ENCODE peak calls at places on chromosomes 6 and 20, in ten cellular contexts. P is lung, V is ovary, S is tibial nerve, Z is right cardiac atrium, I is fibroblast of lung, F is cardiac muscle cell, R is colonic mucosa, O is prostate gland, U is pancreas. K is an unnamed sample.
A peak's percentile ranks its signal among the peaks of the same experiment; 100 is the strongest.

GRCh38 chr20:63765082-63765873 is 25.7 kb downstream of the SLC2A4RG start:
- DNase-seq in R (no peak), P (no peak), F (no peak), V (no peak), S (no peak), O (no peak), U (no peak), Z (no peak), I (no peak), K (no peak)

GRCh38 chr20:63957004-63957689 is 931 bp upstream of the UCKL1 start:
- DNase-seq in R (peak; percentile 86), U (peak; percentile 72), S (no peak), I (peak; percentile 65), O (peak; percentile 57), Z (peak; percentile 80), F (peak; percentile 64), P (peak; percentile 64), V (peak; percentile 67), K (peak; percentile 69)

GRCh38 chr6:55399331-55399730 is 72.1 kb downstream of the GFRAL start:
- DNase-seq in F (no peak), O (no peak), Z (no peak), R (no peak), I (no peak), U (no peak), P (no peak), S (no peak), V (no peak), K (no peak)

GRCh38 chr6:168274046-168274952 is 45.3 kb downstream of the DACT2 start:
- DNase-seq in V (no peak), U (peak; percentile 62), S (no peak), F (no peak), I (no peak), R (peak; percentile 76), Z (no peak), P (peak; percentile 44), O (no peak), K (no peak)

GRCh38 chr20:63005862-63006564 is 751 bp downstream of the BHLHE23 start:
- DNase-seq in O (no peak), U (no peak), P (no peak), R (no peak), I (peak; percentile 24), V (no peak), Z (no peak), F (peak; percentile 23), S (no peak), K (no peak)

GRCh38 chr6:128139519-128139918 is 238.7 kb upstream of the THEMIS start:
- DNase-seq in S (no peak), F (no peak), V (no peak), R (no peak), Z (no peak), P (no peak), U (no peak), I (peak; percentile 72), O (no peak), K (no peak)

GRCh38 chr6:77447254-77447653 is 16.0 kb downstream of the HTR1B start:
- DNase-seq in I (peak; percentile 74), R (no peak), S (no peak), Z (no peak), V (no peak), F (no peak), U (no peak), O (no peak), P (no peak), K (no peak)

GRCh38 chr6:19415605-19416326 is 421.4 kb upstream of the ID4 start:
- DNase-seq in V (no peak), Z (no peak), U (no peak), R (no peak), O (no peak), S (no peak), F (no peak), P (no peak), I (peak; percentile 86), K (no peak)

GRCh38 chr20:23349338-23350006 is 1.1 kb upstream of the NXT1 start:
- DNase-seq in I (no peak), P (peak; percentile 33), V (no peak), U (no peak), R (peak; percentile 32), Z (no peak), O (no peak), S (no peak), F (peak; percentile 42), K (no peak)

GRCh38 chr6:131602913-131603312 is 25.1 kb downstream of the MED23 start:
- DNase-seq in Z (no peak), V (no peak), O (no peak), U (no peak), P (no peak), S (no peak), R (no peak), I (peak; percentile 92), F (no peak), K (no peak)

DNA sequence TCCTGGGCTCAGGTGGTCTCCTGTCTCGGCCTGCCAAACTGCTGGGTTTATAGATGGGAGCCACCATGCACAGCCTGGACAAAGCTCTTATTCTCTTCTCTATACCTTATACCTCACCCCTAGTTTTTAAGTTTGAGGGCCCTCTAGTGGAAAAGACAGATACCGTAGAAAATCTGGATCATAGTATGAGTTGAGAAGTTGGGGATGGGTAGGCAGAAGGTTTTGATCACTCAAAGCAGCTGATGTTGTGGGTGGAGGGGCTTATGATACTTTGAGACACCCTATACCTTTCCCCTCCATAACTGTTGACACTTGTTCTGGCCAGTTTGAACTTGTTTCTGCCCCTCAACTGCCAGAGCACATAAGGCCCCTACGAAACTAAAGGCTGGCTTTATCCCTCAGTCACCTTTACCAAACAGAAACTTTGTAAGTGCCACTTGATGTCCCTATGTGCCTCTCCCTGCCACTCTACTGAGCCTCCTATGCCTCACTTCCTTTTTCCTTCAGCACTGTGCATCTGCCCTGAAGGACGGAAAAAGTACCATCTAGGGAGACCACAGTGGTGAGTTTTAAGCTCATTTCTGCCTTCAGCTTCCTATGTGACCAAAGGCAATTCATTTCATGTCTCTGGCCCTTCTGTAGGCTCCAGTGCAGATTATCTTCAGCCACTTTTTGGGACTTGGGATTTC is 28.6 kb downstream of the RALY start:
- DNase-seq in F (peak; percentile 34), O (no peak), R (no peak), I (no peak), Z (no peak), V (no peak), U (no peak), S (no peak), P (no peak), K (no peak)
- H3K4me1 ChIP-seq in F (peaks cover 25% of the 10 kb centered on the region), O (no peaks in the 10 kb centered on the region), R (peaks cover 20% of the 10 kb centered on the region), I (peaks cover 8% of the 10 kb centered on the region), Z (peaks cover 39% of the 10 kb centered on the region), V (peaks cover 23% of the 10 kb centered on the region), U (peaks cover 20% of the 10 kb centered on the region), S (no peaks in the 10 kb centered on the region), P (peaks cover 43% of the 10 kb centered on the region), K (peaks cover 43% of the 10 kb centered on the region)

DNA sequence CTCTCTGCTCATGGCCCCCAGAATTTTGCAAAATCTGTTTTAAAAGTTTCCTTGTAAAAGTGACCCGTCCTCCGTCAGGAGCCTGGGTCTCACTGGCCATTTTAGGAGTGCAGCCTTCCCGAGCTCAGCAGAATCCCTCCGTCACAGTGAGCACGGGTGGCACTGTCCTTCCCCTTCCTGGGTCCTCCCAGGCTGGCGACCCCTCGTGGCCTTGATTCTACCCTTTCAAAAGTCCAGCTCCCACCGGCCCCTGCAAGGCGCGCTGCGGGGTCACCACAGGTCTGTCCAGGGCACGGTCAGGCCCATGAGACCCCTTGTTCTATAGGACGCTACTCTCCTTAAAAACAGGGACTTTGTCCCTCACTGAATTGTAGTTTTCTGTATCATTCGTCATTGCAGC is 112.7 kb downstream of the PSMB1 start:
- DNase-seq in Z (no peak), V (no peak), S (no peak), I (no peak), O (no peak), R (no peak), U (no peak), F (no peak), P (no peak), K (no peak)
- H3K27me3 ChIP-seq in Z (no peaks in the 10 kb centered on the region), V (no peaks in the 10 kb centered on the region), S (no peaks in the 10 kb centered on the region), I (no peaks in the 10 kb centered on the region), O (no peaks in the 10 kb centered on the region), R (no peaks in the 10 kb centered on the region), U (no peaks in the 10 kb centered on the region), F (no peaks in the 10 kb centered on the region), P (no peaks in the 10 kb centered on the region), K (no peaks in the 10 kb centered on the region)

GRCh38 chr20:17558154-17558940 is 11.5 kb upstream of the DSTN start:
- DNase-seq in I (peak; percentile 95), S (no peak), V (peak; percentile 39), F (no peak), Z (peak; percentile 61), U (peak; percentile 37), O (peak; percentile 32), P (peak; percentile 73), R (peak; percentile 34), K (no peak)
- H3K4me3 ChIP-seq in I (peak overlapping the region; percentile 41), S (no peak overlapping the region), V (peak overlapping the region; percentile 8), F (no peak overlapping the region), Z (no peak overlapping the region), U (no peak overlapping the region), O (no peak overlapping the region), P (no peak overlapping the region), R (no peak overlapping the region), K (no peak overlapping the region)

GRCh38 chr6:111771084-111771411 is 102.2 kb downstream of the FYN start:
- DNase-seq in I (no peak), R (no peak), S (no peak), O (no peak), F (no peak), V (no peak), P (no peak), U (no peak), Z (no peak), K (no peak)
- H3K4me1 ChIP-seq in I (peaks cover under 1% of the 10 kb centered on the region), R (no peaks in the 10 kb centered on the region), S (no peaks in the 10 kb centered on the region), O (no peaks in the 10 kb centered on the region), F (peaks cover 4% of the 10 kb centered on the region), V (peaks cover 11% of the 10 kb centered on the region), P (peaks cover 6% of the 10 kb centered on the region), U (no peaks in the 10 kb centered on the region), Z (peaks cover 14% of the 10 kb centered on the region), K (peaks cover 60% of the 10 kb centered on the region)

GRCh38 chr20:59232618-59233017 is 67.8 kb upstream of the EDN3 start:
- DNase-seq in P (no peak), V (no peak), F (no peak), U (no peak), R (no peak), O (no peak), S (no peak), Z (no peak), I (no peak), K (no peak)
- H3K27me3 ChIP-seq in P (no peaks in the 10 kb centered on the region), V (no peaks in the 10 kb centered on the region), F (no peaks in the 10 kb centered on the region), U (no peaks in the 10 kb centered on the region), R (no peaks in the 10 kb centered on the region), O (no peaks in the 10 kb centered on the region), S (peaks cover 21% of the 10 kb centered on the region), Z (no peaks in the 10 kb centered on the region), I (no peaks in the 10 kb centered on the region), K (no peaks in the 10 kb centered on the region)

GRCh38 chr20:50848341-50848808 is 53.5 kb downstream of the BCAS4 start:
- DNase-seq in O (peak; percentile 36), Z (no peak), P (peak; percentile 43), S (no peak), V (peak; percentile 52), F (no peak), I (no peak), R (no peak), U (peak; percentile 67), K (no peak)
- H3K4me3 ChIP-seq in O (no peak overlapping the region), Z (peak overlapping the region; percentile 2), P (no peak overlapping the region), S (no peak overlapping the region), V (no peak overlapping the region), F (no peak overlapping the region), I (no peak overlapping the region), R (no peak overlapping the region), U (no peak overlapping the region), K (peak overlapping the region; percentile 25)

GRCh38 chr6:21213492-21213891 is 380.1 kb upstream of the SOX4 start:
- DNase-seq in R (no peak), O (no peak), Z (no peak), U (no peak), P (no peak), S (no peak), I (peak; percentile 25), F (no peak), V (no peak), K (no peak)
- H3K4me1 ChIP-seq in R (no peaks in the 10 kb centered on the region), O (no peaks in the 10 kb centered on the region), Z (no peaks in the 10 kb centered on the region), U (no peaks in the 10 kb centered on the region), P (no peaks in the 10 kb centered on the region), S (no peaks in the 10 kb centered on the region), I (no peaks in the 10 kb centered on the region), F (no peaks in the 10 kb centered on the region), V (no peaks in the 10 kb centered on the region), K (no peaks in the 10 kb centered on the region)